ENCODE peak calls at places on chromosome 15, in eight cellular contexts. Y, X, S, Z, N, P, E and A are unnamed samples.

GRCh38 chr15:64634576-64635485 is 140.6 kb downstream of the RBPMS2 start:
- DNase-seq in Y (no peak), X (no peak), S (no peak), Z (no peak), N (no peak), P (no peak), E (no peak), A (no peak)

GRCh38 chr15:96322401-96323249 is 7.9 kb upstream of the NR2F2 start:
- DNase-seq in Y (no peak), X (no peak), S (no peak), Z (peak), N (no peak), P (peak), E (no peak), A (no peak)

GRCh38 chr15:50289749-50290148 is 24.2 kb upstream of the HDC start:
- DNase-seq in Y (no peak), X (no peak), S (no peak), Z (no peak), N (no peak), P (no peak), E (no peak), A (no peak)

GRCh38 chr15:49044761-49045571 is 1.3 kb downstream of the SECISBP2L start:
- DNase-seq in Y (no peak), X (peak), S (no peak), Z (no peak), N (no peak), P (no peak), E (no peak), A (no peak)

GRCh38 chr15:68335251-68335650 is 57.7 kb downstream of the FEM1B start:
- DNase-seq in Y (no peak), X (no peak), S (no peak), Z (peak), N (no peak), P (peak), E (no peak), A (no peak)

GRCh38 chr15:70504305-70504951 is 258.9 kb downstream of the UACA start:
- DNase-seq in Y (peak), X (peak), S (peak), Z (peak), N (peak), P (no peak), E (no peak), A (peak)

GRCh38 chr15:65595960-65596359 is 15.0 kb downstream of the INTS14 start:
- DNase-seq in Y (no peak), X (no peak), S (no peak), Z (no peak), N (no peak), P (no peak), E (no peak), A (peak)

GRCh38 chr15:67806539-67806935 is 18.8 kb upstream of the SKOR1 start:
- DNase-seq in Y (no peak), X (no peak), S (peak), Z (no peak), N (no peak), P (peak), E (no peak), A (no peak)

GRCh38 chr15:84898761-84899160 is 14.3 kb downstream of the SLC28A1 start:
- DNase-seq in Y (no peak), X (no peak), S (no peak), Z (no peak), N (no peak), P (no peak), E (no peak), A (no peak)

GRCh38 chr15:82272154-82272553 is 9.5 kb downstream of the SAXO2 start:
- DNase-seq in Y (no peak), X (no peak), S (no peak), Z (no peak), N (no peak), P (no peak), E (no peak), A (no peak)

GRCh38 chr15:71784719-71785118 is 25.6 kb upstream of the NR2E3 start:
- DNase-seq in Y (no peak), X (no peak), S (no peak), Z (no peak), N (no peak), P (peak), E (no peak), A (no peak)

GRCh38 chr15:70818580-70818979 is 35.4 kb downstream of the LARP6 start:
- DNase-seq in Y (no peak), X (no peak), S (no peak), Z (no peak), N (no peak), P (no peak), E (no peak), A (no peak)

GRCh38 chr15:36880913-36881290 is 219.4 kb downstream of the MEIS2 start:
- DNase-seq in Y (no peak), X (no peak), S (no peak), Z (no peak), N (no peak), P (no peak), E (no peak), A (no peak)

GRCh38 chr15:96340611-96341464 is 10.3 kb downstream of the NR2F2 start:
- DNase-seq in Y (peak), X (peak), S (peak), Z (peak), N (peak), P (peak), E (no peak), A (peak)

GRCh38 chr15:66072616-66073361 is 180.8 kb downstream of the MEGF11 start:
- DNase-seq in Y (no peak), X (no peak), S (no peak), Z (no peak), N (no peak), P (no peak), E (no peak), A (no peak)

GRCh38 chr15:40951764-40952163 is 1.5 kb upstream of the CHAC1 start:
- DNase-seq in Y (no peak), X (no peak), S (no peak), Z (no peak), N (no peak), P (no peak), E (no peak), A (no peak)

GRCh38 chr15:51299187-51300015 is 39.0 kb downstream of the CYP19A1 start:
- DNase-seq in Y (peak), X (no peak), S (no peak), Z (no peak), N (no peak), P (peak), E (no peak), A (no peak)

GRCh38 chr15:67690936-67691335 is 134.4 kb upstream of the SKOR1 start:
- DNase-seq in Y (no peak), X (peak), S (no peak), Z (no peak), N (no peak), P (no peak), E (no peak), A (no peak)

GRCh38 chr15:58038426-58039106 is 26.9 kb downstream of the ALDH1A2 start:
- DNase-seq in Y (peak), X (no peak), S (no peak), Z (no peak), N (peak), P (no peak), E (no peak), A (no peak)

GRCh38 chr15:88089019-88089603 is 167.4 kb downstream of the NTRK3 start:
- DNase-seq in Y (no peak), X (no peak), S (no peak), Z (peak), N (no peak), P (no peak), E (no peak), A (no peak)

GRCh38 chr15:88648357-88649214 is 9.8 kb downstream of the ISG20 start:
- DNase-seq in Y (no peak), X (peak), S (no peak), Z (no peak), N (peak), P (peak), E (no peak), A (no peak)

GRCh38 chr15:95840004-95840403 is 490.5 kb upstream of the NR2F2 start:
- DNase-seq in Y (peak), X (peak), S (no peak), Z (peak), N (no peak), P (peak), E (no peak), A (no peak)

GRCh38 chr15:25170781-25171110 is 216.0 kb downstream of the SNRPN start:
- DNase-seq in Y (no peak), X (no peak), S (peak), Z (no peak), N (no peak), P (no peak), E (no peak), A (no peak)

GRCh38 chr15:73375012-73375411 is 6.3 kb upstream of the HCN4 start:
- DNase-seq in Y (no peak), X (no peak), S (no peak), Z (no peak), N (no peak), P (no peak), E (no peak), A (no peak)

GRCh38 chr15:37900286-37901221 is 33.9 kb upstream of the TMCO5A start:
- DNase-seq in Y (no peak), X (peak), S (no peak), Z (no peak), N (no peak), P (no peak), E (no peak), A (no peak)

GRCh38 chr15:71189723-71190122 is 74.5 kb downstream of the THSD4 start:
- DNase-seq in Y (peak), X (peak), S (no peak), Z (no peak), N (no peak), P (no peak), E (no peak), A (no peak)

GRCh38 chr15:48671381-48672022 is 26.0 kb upstream of the FBN1 start:
- DNase-seq in Y (peak), X (peak), S (no peak), Z (peak), N (no peak), P (no peak), E (no peak), A (no peak)

GRCh38 chr15:81491414-81492101 is 117.5 kb upstream of the TMC3 start:
- DNase-seq in Y (no peak), X (peak), S (no peak), Z (no peak), N (no peak), P (no peak), E (no peak), A (no peak)

DNA sequence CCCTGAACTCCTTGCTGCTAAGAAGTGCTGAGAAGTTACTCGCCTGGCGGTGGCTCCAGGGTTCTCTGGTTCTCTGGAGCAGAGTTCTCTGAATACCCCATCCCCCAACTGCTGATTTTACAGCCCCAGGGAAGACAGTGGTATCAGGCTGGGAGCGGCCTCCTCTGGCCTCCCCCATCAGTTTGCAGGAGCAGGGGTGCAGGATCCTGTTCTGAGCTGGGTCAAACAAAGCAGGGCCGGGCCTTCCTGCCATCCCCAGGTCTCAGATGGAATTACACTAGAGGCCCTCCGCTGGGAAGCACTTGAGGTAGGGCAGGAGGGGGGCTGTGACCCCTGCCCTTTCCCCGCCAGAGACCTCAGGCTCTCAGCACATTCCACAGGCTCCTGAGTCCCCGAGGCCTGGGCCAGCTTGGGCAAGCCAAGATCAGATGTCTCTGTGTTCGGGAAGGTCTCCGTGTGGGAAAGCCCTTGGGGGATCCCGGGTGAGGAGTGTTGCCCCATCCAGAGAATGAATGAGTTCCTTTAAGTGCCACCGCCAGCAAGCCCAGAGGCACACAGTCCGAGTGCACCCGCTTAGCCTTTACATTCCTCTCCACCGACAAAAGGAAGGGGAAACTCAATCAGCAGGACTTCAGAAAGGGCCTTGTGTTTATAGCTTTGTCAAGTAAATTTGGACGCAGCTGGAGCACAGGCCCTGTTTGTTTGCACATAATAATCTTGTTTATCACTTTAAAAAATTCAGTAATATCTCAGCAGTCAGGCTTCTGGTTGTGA is 150.0 kb downstream of the LRRK1 start:
- DNase-seq in Y (no peak), X (peak), S (no peak), Z (no peak), N (no peak), P (no peak), E (no peak), A (no peak)
- TF ChIP-seq CTCF in Y (no peak), X (peak), S (peak), Z (no peak), N (no peak), P (no peak), E (no peak), A (peak)

DNA sequence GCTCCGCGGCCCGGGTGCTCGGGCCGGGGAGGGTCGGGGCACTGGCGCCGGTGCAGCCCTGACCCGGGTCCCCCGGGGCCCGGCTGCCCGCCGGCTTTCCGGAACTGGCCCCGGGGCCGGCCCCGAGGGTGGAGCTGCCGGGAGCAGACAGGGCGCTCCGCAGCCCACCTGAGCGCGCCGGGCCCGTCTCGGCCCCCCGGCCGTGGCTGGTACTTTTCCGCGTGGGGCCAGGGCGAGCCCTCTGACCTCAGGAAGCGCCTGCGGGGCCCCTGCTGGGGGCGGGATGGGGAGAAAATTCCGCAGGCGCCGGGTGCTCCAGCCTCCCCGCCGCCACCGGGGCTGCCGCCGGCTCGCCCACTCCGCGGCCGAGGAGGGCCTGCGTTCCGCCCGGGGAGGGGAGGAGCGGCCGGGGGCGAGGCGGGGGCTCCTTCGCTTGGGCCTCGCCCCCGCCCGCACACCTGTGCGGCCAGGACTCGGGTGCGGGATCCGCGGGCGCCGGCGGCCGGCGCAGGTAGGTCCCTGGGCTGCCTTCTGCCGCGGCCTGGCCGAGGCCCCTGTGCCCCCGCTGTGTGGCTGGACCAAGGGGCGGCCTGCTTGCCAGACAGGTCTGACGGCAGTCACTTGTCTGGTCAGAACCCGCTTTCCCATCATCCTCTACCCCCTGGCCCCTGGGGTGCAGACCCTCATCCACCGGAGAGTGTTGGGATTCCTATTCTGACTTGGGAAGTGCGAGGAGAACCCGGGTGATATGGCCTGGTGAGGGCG is 3.5 kb downstream of the FURIN start:
- DNase-seq in Y (peak), X (no peak), S (no peak), Z (no peak), N (peak), P (no peak), E (no peak), A (peak)
- H3K27ac ChIP-seq in Y (peak), X (peak), S (peak), Z (peak), N (peak), P (peak), E (peak), A (no peak)

GRCh38 chr15:35705885-35706590 is 160.1 kb upstream of the DPH6 start:
- DNase-seq in Y (peak), X (peak), S (no peak), Z (no peak), N (no peak), P (no peak), E (no peak), A (no peak)

GRCh38 chr15:35701402-35702046 is 155.6 kb upstream of the DPH6 start:
- DNase-seq in Y (no peak), X (no peak), S (no peak), Z (no peak), N (no peak), P (no peak), E (no peak), A (no peak)

GRCh38 chr15:35698978-35699377 is 153.0 kb upstream of the DPH6 start:
- DNase-seq in Y (no peak), X (no peak), S (no peak), Z (no peak), N (no peak), P (no peak), E (no peak), A (no peak)

GRCh38 chr15:35705030-35705884 is 159.3 kb upstream of the DPH6 start:
- DNase-seq in Y (no peak), X (no peak), S (no peak), Z (no peak), N (no peak), P (no peak), E (no peak), A (no peak)

DNA sequence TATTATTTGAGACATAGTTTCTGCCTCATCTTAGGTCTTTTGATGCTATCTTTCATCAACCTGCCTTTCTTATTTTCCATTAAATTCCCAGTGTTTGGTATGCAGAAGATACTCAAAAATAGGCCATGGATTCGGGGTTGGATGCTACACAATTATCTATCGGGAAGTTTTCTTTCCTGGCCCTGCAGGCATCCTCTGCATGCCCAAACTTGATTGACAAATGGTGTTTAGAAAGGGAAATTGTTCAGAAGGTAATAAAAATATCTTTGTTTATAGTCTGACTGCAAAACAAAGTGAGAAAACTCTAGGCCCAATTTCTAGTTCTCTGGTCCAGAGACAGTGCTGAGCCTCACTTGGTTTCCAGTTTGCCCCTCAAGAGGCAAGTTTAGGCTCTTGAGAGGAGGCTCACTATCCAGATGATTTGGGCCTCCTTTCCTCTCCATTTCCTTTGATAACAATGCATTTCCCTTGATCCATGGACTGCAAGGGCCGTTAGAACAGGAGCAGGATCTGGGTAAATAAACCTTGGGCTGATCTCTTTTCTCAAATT is 157.1 kb upstream of the DPH6 start:
- DNase-seq in Y (no peak), X (no peak), S (no peak), Z (no peak), N (no peak), P (no peak), E (no peak), A (no peak)
- TF ChIP-seq CTCF in Y (no peak), X (no peak), S (no peak), Z (no peak), N (no peak), P (no peak), E (no peak), A (no peak)

DNA sequence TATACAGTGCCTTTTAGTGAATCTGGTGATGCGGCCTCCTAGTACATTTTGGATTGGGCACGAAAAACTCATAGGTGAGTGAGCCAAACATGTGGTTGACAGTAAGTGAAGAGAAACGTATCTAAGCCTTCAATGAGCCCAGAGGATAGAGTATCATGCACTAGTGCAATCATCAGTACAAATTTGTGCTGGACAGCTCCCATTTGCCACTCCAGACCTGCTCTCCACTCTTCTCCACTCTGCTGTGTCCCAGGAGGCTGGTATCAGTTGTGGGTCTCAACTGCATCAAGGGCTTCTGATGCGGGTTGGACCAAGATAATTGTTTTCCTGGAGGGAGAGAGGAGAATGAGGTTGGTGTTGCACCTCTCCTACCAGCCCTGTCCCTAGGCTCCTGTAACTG is 9.1 kb upstream of the RASGRF1 start:
- DNase-seq in Y (no peak), X (peak), S (no peak), Z (no peak), N (no peak), P (peak), E (no peak), A (no peak)
- H3K27ac ChIP-seq in Y (no peak), X (no peak), S (no peak), Z (no peak), N (no peak), P (no peak), E (no peak), A (no peak)

DNA sequence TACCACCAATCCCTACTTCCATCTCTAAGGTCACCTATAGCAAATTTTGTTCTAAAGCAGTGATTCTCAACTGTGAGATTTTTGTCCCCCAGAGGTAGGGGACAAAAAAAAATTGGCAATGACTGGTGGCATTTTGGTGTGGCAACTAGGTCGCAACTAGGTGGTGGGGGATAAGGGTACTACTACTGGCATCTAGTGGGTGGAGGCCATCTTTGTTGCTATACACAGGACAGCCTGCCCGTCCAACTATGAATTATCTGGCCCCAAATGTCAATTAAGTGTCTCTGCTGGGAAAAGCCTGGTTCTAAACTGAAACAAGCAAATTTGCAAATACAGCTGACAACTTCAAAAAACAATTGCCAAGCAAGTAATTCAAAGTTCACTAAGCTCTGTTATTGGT is 1.4 kb downstream of the MTMR10 start:
- DNase-seq in Y (no peak), X (no peak), S (no peak), Z (no peak), N (no peak), P (no peak), E (no peak), A (no peak)
- TF ChIP-seq CTCF in Y (no peak), X (no peak), S (no peak), Z (no peak), N (no peak), P (no peak), E (no peak), A (no peak)

GRCh38 chr15:60385620-60386552 is 11.9 kb downstream of the ANXA2 start:
- DNase-seq in Y (no peak), X (no peak), S (no peak), Z (no peak), N (no peak), P (no peak), E (no peak), A (no peak)

GRCh38 chr15:60383008-60383694 is 14.6 kb downstream of the ANXA2 start:
- DNase-seq in Y (no peak), X (no peak), S (no peak), Z (no peak), N (no peak), P (no peak), E (no peak), A (no peak)

GRCh38 chr15:60387321-60387720 is 10.5 kb downstream of the ANXA2 start:
- DNase-seq in Y (no peak), X (no peak), S (no peak), Z (no peak), N (no peak), P (no peak), E (no peak), A (no peak)

GRCh38 chr15:60384052-60384451 is 13.7 kb downstream of the ANXA2 start:
- DNase-seq in Y (no peak), X (peak), S (no peak), Z (no peak), N (no peak), P (no peak), E (no peak), A (no peak)

GRCh38 chr15:60384526-60385127 is 13.2 kb downstream of the ANXA2 start:
- DNase-seq in Y (no peak), X (no peak), S (no peak), Z (no peak), N (no peak), P (no peak), E (no peak), A (no peak)
- H3K27ac ChIP-seq in Y (no peak), X (no peak), S (no peak), Z (no peak), N (no peak), P (no peak), E (no peak), A (no peak)